ENCODE peak calls at places on chromosomes 13 and 19, in four cellular contexts. V is HepG2, R is GM12878, F is SK-N-SH. W is an unnamed sample.

GRCh38 chr19:19403373-19403901 is 2.0 kb upstream of the GATAD2A start:
- DNase-seq in F (no peak), R (no peak), V (no peak), W (no peak)

GRCh38 chr13:24270639-24271131 is 38.7 kb upstream of the C1QTNF9 start:
- DNase-seq in V (peak; percentile 47), R (peak; percentile 38), F (peak; percentile 70), W (no peak)

GRCh38 chr13:50990540-50991506 is 81.2 kb downstream of the RNASEH2B start:
- DNase-seq in R (no peak), F (peak; percentile 34), V (no peak), W (no peak)

GRCh38 chr13:48819376-48819775 is 156.3 kb upstream of the FNDC3A start:
- DNase-seq in R (no peak), F (no peak), V (no peak), W (no peak)

GRCh38 chr13:77872995-77873394 is 45.6 kb downstream of the EDNRB start:
- DNase-seq in V (no peak), F (no peak), R (no peak), W (no peak)

GRCh38 chr13:113491418-113491883 is 940 bp upstream of the DCUN1D2 start:
- DNase-seq in R (no peak), F (peak; percentile 78), V (no peak), W (peak; percentile 68)

GRCh38 chr13:76707360-76707759 is 178.8 kb downstream of the KCTD12 start:
- DNase-seq in R (no peak), F (no peak), V (no peak), W (no peak)

GRCh38 chr13:51583469-51583874 is 790 bp upstream of the WDFY2 start:
- DNase-seq in R (no peak), V (no peak), F (no peak), W (no peak)

GRCh38 chr13:94598281-94598680 is 2.3 kb upstream of the TGDS start:
- DNase-seq in R (no peak), F (no peak), V (no peak), W (no peak)

GRCh38 chr13:48094404-48094780 is 512 bp downstream of the MED4 start:
- DNase-seq in F (no peak), R (no peak), V (no peak), W (peak; percentile 21)

GRCh38 chr19:3761382-3762129 is at the start of gene APBA3:
- DNase-seq in V (peak; percentile 86), R (peak; percentile 71), F (peak; percentile 96), W (peak; percentile 98)

GRCh38 chr19:38650911-38651584 is 3.6 kb downstream of the ACTN4 start:
- DNase-seq in V (no peak), F (no peak), R (no peak), W (no peak)

GRCh38 chr19:29287061-29287460 is 74.1 kb upstream of the UQCRFS1 start:
- DNase-seq in V (no peak), R (no peak), F (peak; percentile 47), W (no peak)

GRCh38 chr13:82480415-82480814 is 1401.9 kb downstream of the SLITRK1 start:
- DNase-seq in R (no peak), V (peak; percentile 0), F (no peak), W (no peak)

GRCh38 chr19:49084206-49085019 is 838 bp upstream of the SNRNP70 start:
- DNase-seq in V (no peak), F (no peak), R (no peak), W (no peak)

GRCh38 chr19:2618611-2619010 is 83.9 kb downstream of the GNG7 start:
- DNase-seq in V (no peak), F (no peak), R (no peak), W (no peak)

GRCh38 chr19:15421726-15422260 is 3.0 kb upstream of the AKAP8L start:
- DNase-seq in F (peak; percentile 88), R (no peak), V (no peak), W (no peak)

GRCh38 chr19:50723069-50723468 is at the start of gene CLEC11A:
- DNase-seq in F (no peak), V (no peak), R (no peak), W (no peak)

GRCh38 chr13:38657191-38657590 is 29.7 kb upstream of the FREM2 start:
- DNase-seq in V (no peak), R (no peak), F (no peak), W (no peak)

GRCh38 chr19:29389495-29389894 is 136.3 kb upstream of the VSTM2B start:
- DNase-seq in R (no peak), V (no peak), F (no peak), W (no peak)

GRCh38 chr13:22506286-22506685 is 674.5 kb upstream of the SGCG start:
- DNase-seq in R (no peak), V (no peak), F (no peak), W (no peak)

GRCh38 chr19:58262922-58263296 is 15.8 kb upstream of the ZNF8 start:
- DNase-seq in R (no peak), V (no peak), F (no peak), W (no peak)

GRCh38 chr13:97460004-97460756 is 26.2 kb downstream of the RAP2A start:
- DNase-seq in R (peak; percentile 91), V (no peak), F (no peak), W (no peak)

GRCh38 chr13:79901336-79901735 is 420.4 kb downstream of the NDFIP2 start:
- DNase-seq in R (no peak), V (no peak), F (no peak), W (no peak)

GRCh38 chr13:92573467-92574057 is 653.0 kb upstream of the GPC6 start:
- DNase-seq in R (no peak), V (peak; percentile 44), F (peak; percentile 2), W (peak; percentile 59)

GRCh38 chr13:47337781-47338507 is 441.1 kb upstream of the HTR2A start:
- DNase-seq in F (no peak), R (no peak), V (no peak), W (no peak)

GRCh38 chr19:28494466-28494865 is 718.5 kb downstream of the UQCRFS1 start:
- DNase-seq in R (no peak), F (no peak), V (no peak), W (peak; percentile 48)

GRCh38 chr13:49214917-49215376 is 5.2 kb upstream of the MLNR start:
- DNase-seq in F (no peak), V (peak; percentile 78), R (no peak), W (no peak)

GRCh38 chr19:49954933-49955332 is 6.0 kb downstream of the SIGLEC11 start:
- DNase-seq in V (no peak), F (no peak), R (no peak), W (no peak)

GRCh38 chr13:42001580-42001979 is 40.7 kb upstream of the VWA8 start:
- DNase-seq in R (no peak), V (no peak), F (no peak), W (no peak)

GRCh38 chr19:15404780-15405211 is 14.0 kb downstream of the AKAP8L start:
- DNase-seq in R (no peak), F (no peak), V (no peak), W (no peak)

GRCh38 chr19:9531933-9532332 is 6.5 kb downstream of the ZNF426 start:
- DNase-seq in F (no peak), R (no peak), V (peak; percentile 9), W (no peak)

GRCh38 chr13:71645467-71645866 is 221.5 kb downstream of the DACH1 start:
- DNase-seq in R (no peak), F (no peak), V (no peak), W (no peak)

DNA sequence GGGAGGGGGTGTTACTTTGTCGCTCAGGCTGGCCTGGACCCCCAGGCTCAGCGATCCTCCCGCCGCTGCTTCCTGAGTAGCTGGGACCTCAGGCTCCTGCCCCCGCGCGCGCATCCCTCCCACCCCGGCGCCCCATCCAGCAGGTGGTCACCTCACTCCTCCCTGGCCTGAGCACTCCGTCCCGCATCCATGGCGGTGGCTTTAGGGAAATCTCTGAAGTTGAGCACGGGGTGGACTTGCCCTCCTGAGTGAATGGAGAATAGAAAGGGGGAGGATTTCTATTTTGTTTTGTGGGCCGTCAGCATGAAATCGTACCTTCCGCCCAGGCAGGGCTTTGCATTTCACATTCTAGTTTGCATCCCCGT is 413 bp upstream of the ZNF813 start:
- DNase-seq in V (no peak), R (no peak), F (peak; percentile 68), W (peak; percentile 13)
- TF ChIP-seq SMC3 in V (no peak), R (no peak), F (no peak), W (no peak)

DNA sequence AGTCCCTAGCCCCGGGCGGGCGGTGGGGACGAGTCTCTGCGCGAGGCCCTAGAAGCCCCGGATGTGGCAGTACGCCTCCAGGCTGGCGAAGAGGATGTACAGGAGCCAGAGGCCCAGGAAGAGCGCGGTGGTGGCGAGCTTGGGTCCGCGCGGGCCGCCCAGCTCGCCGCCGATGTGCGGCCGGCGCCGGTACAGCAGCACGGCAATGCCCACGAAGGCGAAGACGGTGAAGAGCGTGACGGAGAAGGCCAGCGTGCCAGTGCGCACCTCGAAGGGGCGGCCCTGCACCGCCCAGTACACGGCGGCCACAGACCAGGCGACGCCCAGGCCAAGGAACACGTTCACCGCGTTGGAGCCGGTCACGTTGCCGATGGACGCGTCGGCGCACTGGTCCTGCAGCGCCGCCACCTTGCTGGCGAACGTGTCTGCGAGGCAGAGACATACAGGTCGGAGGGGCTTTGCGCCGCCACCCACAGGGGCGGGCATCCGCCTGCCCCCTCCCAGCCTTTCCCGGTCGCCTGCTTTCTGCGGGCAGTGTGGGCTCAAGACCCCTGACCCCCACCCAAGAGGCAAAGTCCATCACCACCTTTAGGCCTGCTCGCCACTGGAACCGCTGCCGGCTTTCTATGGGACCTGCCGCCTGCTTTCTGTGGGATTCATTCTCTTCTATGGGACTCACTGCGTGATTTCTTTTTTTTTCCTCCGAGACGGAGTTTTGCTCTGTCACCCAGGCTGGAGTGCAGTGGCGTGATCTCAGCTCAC is 10.9 kb upstream of the MEIS3 start:
- DNase-seq in R (no peak), F (no peak), V (no peak), W (no peak)
- TF ChIP-seq CHD2 in R (no peak), F (no peak), V (no peak), W (no peak)

GRCh38 chr19:55112781-55113569 is 4.5 kb downstream of the PPP1R12C start:
- DNase-seq in R (no peak), V (no peak), F (peak; percentile 30), W (peak; percentile 54)

GRCh38 chr19:55111238-55111831 is 6.1 kb downstream of the PPP1R12C start:
- DNase-seq in F (peak; percentile 9), V (no peak), R (no peak), W (no peak)

GRCh38 chr19:55112246-55112780 is 5.1 kb downstream of the PPP1R12C start:
- DNase-seq in R (no peak), V (no peak), F (peak; percentile 7), W (no peak)

GRCh38 chr19:55106591-55106990 is 10.8 kb downstream of the PPP1R12C start:
- DNase-seq in R (no peak), F (no peak), V (no peak), W (no peak)

GRCh38 chr19:55109527-55110291 is 7.7 kb downstream of the PPP1R12C start:
- DNase-seq in F (peak; percentile 39), R (no peak), V (no peak), W (no peak)
- TF ChIP-seq YY1 in F (no peak), R (no peak), V (no peak), W (no peak)

DNA sequence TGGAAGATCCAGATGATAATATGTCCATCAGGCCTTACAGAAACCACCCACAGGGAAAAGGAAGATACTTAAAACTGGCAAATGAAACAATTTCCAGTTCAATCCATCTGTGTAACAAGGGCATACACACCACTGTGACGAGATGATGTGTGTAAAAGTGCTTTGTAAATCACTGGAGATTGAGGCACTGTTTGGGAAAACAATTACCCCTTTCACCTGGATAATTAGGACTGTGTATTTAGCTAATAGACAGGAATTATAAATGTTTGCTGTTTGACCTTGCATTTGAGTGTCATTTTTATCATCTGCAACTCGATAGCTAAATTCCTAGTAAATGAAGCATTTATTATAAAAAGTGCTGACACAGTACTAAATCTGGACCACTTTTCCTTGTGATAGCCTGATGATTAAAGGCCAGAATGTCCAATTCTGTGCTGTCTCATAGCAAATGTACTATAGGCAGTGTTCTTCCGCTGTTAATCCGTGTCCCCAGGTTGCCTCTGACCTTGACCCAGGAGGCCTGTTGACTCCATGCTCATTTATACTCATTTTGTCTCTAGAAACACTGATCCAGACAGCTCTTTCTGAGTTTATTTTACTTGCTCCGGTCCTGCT is 105.8 kb downstream of the LACC1 start:
- DNase-seq in F (no peak), R (no peak), V (no peak), W (no peak)
- TF ChIP-seq SMC3 in F (no peak), R (no peak), V (no peak), W (no peak)